ENCODE peak calls at places on chromosomes 4 and X, in seven cellular contexts. D, N, J, Y, S, K and R are unnamed samples.
A peak's percentile ranks its signal among the peaks of the same experiment; 100 is the strongest.

GRCh38 chr4:80202190-80202711 is 4.9 kb downstream of the PRDM8 start:
- DNase-seq in D (no peak), N (peak; percentile 85), J (no peak), Y (peak; percentile 54), S (peak; percentile 63), K (no peak), R (peak; percentile 90)

GRCh38 chr4:87806520-87806919 is 7.2 kb downstream of the IBSP start:
- DNase-seq in D (no peak), N (no peak), J (no peak), Y (no peak), S (no peak), K (no peak), R (no peak)

GRCh38 chr4:46993075-46994006 is at the start of gene GABRA4:
- DNase-seq in D (no peak), N (no peak), J (no peak), Y (no peak), S (no peak), K (no peak), R (no peak)

GRCh38 chr4:40099010-40099409 is 42.4 kb downstream of the N4BP2 start:
- DNase-seq in D (no peak), N (no peak), J (no peak), Y (no peak), S (no peak), K (no peak), R (no peak)

GRCh38 chr4:22607382-22607781 is 85.4 kb upstream of the GBA3 start:
- DNase-seq in D (no peak), N (peak; percentile 15), J (peak; percentile 14), Y (peak; percentile 20), S (peak; percentile 8), K (peak; percentile 1), R (peak; percentile 22)

GRCh38 chr4:81195475-81195874 is 19.5 kb downstream of the PRKG2 start:
- DNase-seq in D (no peak), N (no peak), J (no peak), Y (no peak), S (no peak), K (no peak), R (no peak)

GRCh38 chr4:4430492-4431195 is 43.7 kb downstream of the NSG1 start:
- DNase-seq in D (no peak), N (no peak), J (no peak), Y (no peak), S (peak; percentile 60), K (peak; percentile 65), R (no peak)

GRCh38 chrX:48522291-48522690 is 683 bp downstream of the EBP start:
- DNase-seq in D (no peak), N (no peak), J (no peak), Y (no peak), S (no peak), K (no peak), R (no peak)

GRCh38 chr4:7956306-7957112 is 16.8 kb upstream of the AFAP1 start:
- DNase-seq in D (no peak), N (peak; percentile 79), J (no peak), Y (no peak), S (no peak), K (no peak), R (no peak)

GRCh38 chr4:62204136-62204535 is 1004.0 kb downstream of the ADGRL3 start:
- DNase-seq in D (no peak), N (no peak), J (no peak), Y (no peak), S (no peak), K (no peak), R (no peak)

GRCh38 chr4:679571-680083 is 5.3 kb downstream of the MYL5 start:
- DNase-seq in D (no peak), N (no peak), J (no peak), Y (no peak), S (no peak), K (no peak), R (no peak)

GRCh38 chr4:141020801-141021261 is 112.4 kb downstream of the RNF150 start:
- DNase-seq in D (no peak), N (no peak), J (no peak), Y (no peak), S (no peak), K (no peak), R (no peak)

GRCh38 chrX:97524997-97525396 is 641.3 kb downstream of the RPA4 start:
- DNase-seq in D (no peak), N (no peak), J (no peak), Y (no peak), S (no peak), K (no peak), R (no peak)

GRCh38 chrX:10794203-10794630 is 173.8 kb upstream of the MID1 start:
- DNase-seq in D (no peak), N (no peak), J (no peak), Y (no peak), S (no peak), K (no peak), R (no peak)

GRCh38 chr4:122797405-122798094 is 29.1 kb upstream of the FGF2 start:
- DNase-seq in D (no peak), N (no peak), J (no peak), Y (no peak), S (no peak), K (no peak), R (no peak)

GRCh38 chrX:147749308-147749707 is 162.4 kb upstream of the FMR1 start:
- DNase-seq in D (no peak), N (no peak), J (no peak), Y (no peak), S (no peak), K (no peak), R (no peak)

GRCh38 chr4:116839826-116840225 is 245.6 kb downstream of the TRAM1L1 start:
- DNase-seq in D (no peak), N (no peak), J (no peak), Y (no peak), S (no peak), K (no peak), R (no peak)

GRCh38 chr4:38310446-38311043 is 350.3 kb downstream of the PTTG2 start:
- DNase-seq in D (peak; percentile 97), N (no peak), J (no peak), Y (no peak), S (no peak), K (no peak), R (no peak)

GRCh38 chr4:81508786-81509574 is 37.3 kb upstream of the RASGEF1B start:
- DNase-seq in D (no peak), N (no peak), J (no peak), Y (no peak), S (no peak), K (no peak), R (no peak)

GRCh38 chr4:142683997-142684396 is 162.1 kb downstream of the INPP4B start:
- DNase-seq in D (no peak), N (no peak), J (no peak), Y (no peak), S (no peak), K (no peak), R (no peak)

GRCh38 chrX:147602297-147602696 is 309.4 kb upstream of the FMR1 start:
- DNase-seq in D (no peak), N (no peak), J (no peak), Y (no peak), S (no peak), K (no peak), R (no peak)

GRCh38 chr4:55021214-55021613 is 104.2 kb downstream of the KDR start:
- DNase-seq in D (no peak), N (no peak), J (no peak), Y (no peak), S (no peak), K (no peak), R (no peak)

GRCh38 chr4:32161382-32161781 is 1441.2 kb downstream of the PCDH7 start:
- DNase-seq in D (no peak), N (no peak), J (no peak), Y (no peak), S (no peak), K (no peak), R (no peak)

GRCh38 chr4:56940403-56940802 is 32.7 kb downstream of the REST start:
- DNase-seq in D (no peak), N (no peak), J (no peak), Y (no peak), S (no peak), K (no peak), R (no peak)

GRCh38 chrX:119871599-119872395 is at the start of the genes NDUFA1 and RNF113A:
- DNase-seq in D (peak; percentile 59), N (peak; percentile 76), J (peak; percentile 72), Y (peak; percentile 76), S (peak; percentile 82), K (peak; percentile 94), R (peak; percentile 82)
- TF ChIP-seq POLR2A in D (peak; percentile 96), N (peak; percentile 69), J (peak; percentile 75), Y (no peak), S (peak; percentile 80), K (peak; percentile 91), R (peak; percentile 68)

GRCh38 chr4:107006218-107006617 is 29.9 kb downstream of the DKK2 start:
- DNase-seq in D (no peak), N (no peak), J (no peak), Y (no peak), S (no peak), K (no peak), R (no peak)
- TF ChIP-seq CTCF in D (no peak), N (no peak), J (no peak), Y (no peak), S (no peak), K (no peak), R (no peak)

GRCh38 chr4:138911903-138912713 is 103.5 kb upstream of the NOCT start:
- DNase-seq in D (no peak), N (peak; percentile 27), J (no peak), Y (peak; percentile 31), S (peak; percentile 23), K (peak; percentile 47), R (no peak)

GRCh38 chr4:138912714-138913340 is 102.8 kb upstream of the NOCT start:
- DNase-seq in D (no peak), N (no peak), J (no peak), Y (no peak), S (no peak), K (no peak), R (no peak)

GRCh38 chr4:138909605-138910004 is 106.0 kb upstream of the NOCT start:
- DNase-seq in D (no peak), N (no peak), J (no peak), Y (no peak), S (no peak), K (no peak), R (no peak)

GRCh38 chr4:138910201-138910913 is 105.2 kb upstream of the NOCT start:
- DNase-seq in D (no peak), N (no peak), J (no peak), Y (no peak), S (peak; percentile 31), K (no peak), R (no peak)

DNA sequence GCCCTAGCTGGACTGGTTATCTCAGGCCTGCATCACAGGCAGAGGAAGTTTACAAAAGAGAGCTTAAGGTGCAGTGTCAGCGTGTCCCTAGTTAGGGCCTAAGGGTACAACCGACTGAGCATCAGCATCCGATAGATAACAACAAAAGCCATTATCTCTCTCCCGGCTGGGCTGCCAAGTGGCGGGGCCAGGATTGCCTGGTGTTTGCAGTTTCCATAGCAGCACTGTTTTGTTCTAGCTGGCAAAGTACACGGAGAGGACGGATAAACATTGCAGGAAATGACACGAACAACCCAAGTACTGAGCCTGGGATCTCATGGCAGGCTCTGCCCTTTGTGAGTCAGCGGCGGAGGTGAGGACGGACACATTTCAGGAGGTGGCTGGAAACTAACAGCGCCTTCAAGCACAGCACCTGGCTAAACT is 104.7 kb upstream of the NOCT start:
- DNase-seq in D (no peak), N (peak; percentile 79), J (peak; percentile 24), Y (peak; percentile 84), S (peak; percentile 57), K (peak; percentile 92), R (no peak)
- TF ChIP-seq POLR2A in D (no peak), N (no peak), J (peak; percentile 27), Y (no peak), S (no peak), K (no peak), R (no peak)

GRCh38 chrX:114717921-114718320 is 134.0 kb downstream of the HTR2C start:
- DNase-seq in D (no peak), N (no peak), J (no peak), Y (no peak), S (no peak), K (peak; percentile 22), R (no peak)
- TF ChIP-seq CTCF in D (peak; percentile 39), N (no peak), J (no peak), Y (no peak), S (peak; percentile 22), K (peak; percentile 56), R (no peak)